ENCODE peak calls at places on chromosomes 4 and X, in ten cellular contexts. M is dorsolateral prefrontal cortex, Q is left ventricle myocardium inferior, T is SK-N-SH, Z is right lobe of liver, B is Peyer's patch, Y is heart right ventricle, S is A549, L is lung, W is thyroid gland. F is an unnamed sample.

GRCh38 chrX:16953606-16954211 is 7.3 kb downstream of the REPS2 start:
- DNase-seq in M (no peak), Q (no peak), T (no peak), Z (no peak), B (no peak), Y (no peak), S (no peak), L (no peak), W (no peak), F (no peak)

GRCh38 chr4:105457997-105458396 is 15.9 kb downstream of the PPA2 start:
- DNase-seq in M (no peak), Q (no peak), T (no peak), Z (no peak), B (no peak), Y (no peak), S (no peak), L (no peak), W (no peak), F (no peak)

GRCh38 chr4:38119663-38120374 is 159.6 kb downstream of the PTTG2 start:
- DNase-seq in M (no peak), Q (no peak), T (peak; percentile 48), Z (no peak), B (no peak), Y (peak; percentile 49), S (no peak), L (no peak), W (no peak), F (no peak)

GRCh38 chrX:105458846-105459245 is 238.4 kb upstream of the TEX13A start:
- DNase-seq in M (no peak), Q (no peak), T (no peak), Z (no peak), B (no peak), Y (no peak), S (no peak), L (no peak), W (no peak), F (no peak)

GRCh38 chr4:88448905-88449689 is 7.8 kb upstream of the HERC5 start:
- DNase-seq in M (no peak), Q (no peak), T (no peak), Z (no peak), B (no peak), Y (no peak), S (no peak), L (no peak), W (no peak), F (no peak)

GRCh38 chr4:1459664-1460511 is 53.6 kb upstream of the NKX1-1 start:
- DNase-seq in M (no peak), Q (no peak), T (peak; percentile 26), Z (peak; percentile 42), B (peak; percentile 30), Y (no peak), S (no peak), L (no peak), W (no peak), F (no peak)

GRCh38 chr4:139367421-139368090 is 65.3 kb upstream of the NDUFC1 start:
- DNase-seq in M (no peak), Q (no peak), T (no peak), Z (no peak), B (no peak), Y (no peak), S (no peak), L (no peak), W (no peak), F (no peak)

GRCh38 chrX:9884031-9884779 is 83.0 kb upstream of the CLDN34 start:
- DNase-seq in M (no peak), Q (no peak), T (no peak), Z (no peak), B (no peak), Y (no peak), S (no peak), L (no peak), W (no peak), F (no peak)

DNA sequence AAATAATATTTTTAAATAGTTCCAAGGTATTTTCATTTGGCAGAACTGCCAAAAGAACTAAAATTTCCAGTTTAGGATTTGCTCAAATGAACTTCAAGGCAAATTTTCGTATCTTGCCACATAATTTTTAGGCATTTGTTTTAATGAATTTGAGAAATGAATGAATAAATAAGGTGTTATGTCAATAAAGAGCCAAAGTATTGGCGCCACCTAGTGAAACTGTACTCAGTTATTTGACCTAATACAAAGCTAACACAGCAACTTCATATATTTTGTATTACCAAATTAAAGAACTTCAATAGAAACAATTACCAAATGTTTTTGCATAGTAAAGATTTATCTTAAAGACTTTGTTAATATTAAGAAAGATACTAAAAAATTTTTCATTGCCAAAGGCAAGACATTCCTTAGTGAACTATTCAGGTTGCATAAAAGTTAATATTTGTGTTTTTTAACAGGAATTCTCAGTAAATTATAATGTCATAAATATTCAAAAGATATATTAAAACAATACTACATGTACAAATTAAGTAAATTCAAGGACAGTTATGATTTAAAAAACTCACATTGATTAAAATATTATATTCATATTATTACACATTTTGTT is 50.3 kb downstream of the STPG2 start:
- DNase-seq in M (no peak), Q (no peak), T (no peak), Z (no peak), B (no peak), Y (no peak), S (no peak), L (no peak), W (no peak), F (no peak)
- TF ChIP-seq CTCF in M (peak; percentile 29), Q (peak; percentile 41), T (peak; percentile 71), Z (peak; percentile 50), B (no peak), Y (peak; percentile 47), S (peak; percentile 42), L (no peak), W (peak; percentile 30), F (no peak)

GRCh38 chr4:6693274-6694176 is at the start of gene S100P:
- DNase-seq in M (no peak), Q (no peak), T (no peak), Z (no peak), B (no peak), Y (no peak), S (no peak), L (no peak), W (no peak), F (no peak)

GRCh38 chr4:6695660-6696581 is 2.2 kb downstream of the S100P start:
- DNase-seq in M (no peak), Q (no peak), T (peak; percentile 11), Z (peak; percentile 89), B (peak; percentile 77), Y (no peak), S (peak; percentile 46), L (peak; percentile 60), W (no peak), F (peak; percentile 24)

GRCh38 chr4:6697096-6697495 is 3.4 kb downstream of the S100P start:
- DNase-seq in M (no peak), Q (no peak), T (no peak), Z (no peak), B (no peak), Y (no peak), S (no peak), L (no peak), W (no peak), F (no peak)

GRCh38 chr4:6694177-6694901 is 661 bp downstream of the S100P start:
- DNase-seq in M (no peak), Q (no peak), T (peak; percentile 39), Z (no peak), B (no peak), Y (no peak), S (no peak), L (no peak), W (no peak), F (no peak)

DNA sequence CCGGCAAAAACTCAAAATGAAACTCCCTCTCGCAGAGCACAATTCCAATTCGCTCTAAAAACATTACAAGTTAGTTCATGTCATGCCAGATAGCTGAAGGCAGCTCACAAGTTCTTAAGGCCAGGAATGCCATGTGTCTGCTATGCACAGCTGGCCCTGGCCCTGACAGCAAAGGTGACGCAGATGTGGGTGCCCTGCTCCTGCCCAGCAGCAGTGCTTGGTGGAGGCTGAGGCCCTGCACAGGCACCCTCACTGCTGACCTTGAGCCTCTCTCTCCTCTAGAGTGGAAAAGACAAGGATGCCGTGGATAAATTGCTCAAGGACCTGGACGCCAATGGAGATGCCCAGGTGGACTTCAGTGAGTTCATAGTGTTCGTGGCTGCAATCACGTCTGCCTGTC is 2.9 kb downstream of the S100P start:
- DNase-seq in M (no peak), Q (no peak), T (peak; percentile 15), Z (no peak), B (no peak), Y (no peak), S (no peak), L (no peak), W (no peak), F (no peak)
- H3K27ac ChIP-seq in M (no peak overlapping the region), Q (peak overlapping the region; percentile 82), T (no peak overlapping the region), Z (peak overlapping the region; percentile 69), B (peak overlapping the region; percentile 67), Y (peak overlapping the region; percentile 42), S (peak overlapping the region; percentile 84), L (peak overlapping the region; percentile 71), W (no peak overlapping the region), F (no peak overlapping the region)

GRCh38 chrX:24839331-24839730 is 145.6 kb downstream of the POLA1 start:
- DNase-seq in M (no peak), Q (no peak), T (no peak), Z (no peak), B (no peak), Y (no peak), S (no peak), L (no peak), W (peak; percentile 78), F (no peak)

GRCh38 chrX:24833695-24834094 is 140.0 kb downstream of the POLA1 start:
- DNase-seq in M (no peak), Q (no peak), T (no peak), Z (no peak), B (no peak), Y (no peak), S (no peak), L (no peak), W (no peak), F (no peak)

GRCh38 chrX:24842486-24842885 is 148.8 kb downstream of the POLA1 start:
- DNase-seq in M (no peak), Q (no peak), T (no peak), Z (no peak), B (no peak), Y (no peak), S (no peak), L (no peak), W (no peak), F (no peak)

GRCh38 chrX:24837966-24838365 is 144.2 kb downstream of the POLA1 start:
- DNase-seq in M (no peak), Q (no peak), T (no peak), Z (no peak), B (no peak), Y (no peak), S (no peak), L (no peak), W (no peak), F (no peak)

DNA sequence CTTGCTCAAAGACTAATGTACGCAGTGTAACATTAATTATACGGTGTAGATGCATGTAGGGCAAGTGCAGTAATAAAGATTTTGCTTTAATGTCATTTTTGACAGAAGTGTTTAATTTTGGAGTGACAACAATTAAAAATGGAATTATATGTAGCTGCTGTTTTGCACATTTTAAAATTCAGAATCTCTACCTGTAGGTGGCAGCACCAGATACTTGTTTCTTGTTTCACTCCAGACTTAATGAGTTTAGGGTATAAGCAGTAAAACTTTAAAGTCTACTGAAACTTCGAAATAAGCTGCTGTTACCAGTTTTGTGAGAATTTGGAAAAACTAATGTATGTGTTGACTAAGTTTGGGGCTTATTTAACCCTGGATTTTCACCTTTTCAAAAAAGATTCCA is 144.9 kb downstream of the POLA1 start:
- DNase-seq in M (no peak), Q (no peak), T (peak; percentile 7), Z (no peak), B (no peak), Y (peak; percentile 4), S (no peak), L (no peak), W (no peak), F (no peak)
- TF ChIP-seq CTCF in M (peak; percentile 74), Q (peak; percentile 56), T (peak; percentile 78), Z (peak; percentile 57), B (peak; percentile 36), Y (peak; percentile 56), S (peak; percentile 73), L (no peak), W (peak; percentile 59), F (no peak)

DNA sequence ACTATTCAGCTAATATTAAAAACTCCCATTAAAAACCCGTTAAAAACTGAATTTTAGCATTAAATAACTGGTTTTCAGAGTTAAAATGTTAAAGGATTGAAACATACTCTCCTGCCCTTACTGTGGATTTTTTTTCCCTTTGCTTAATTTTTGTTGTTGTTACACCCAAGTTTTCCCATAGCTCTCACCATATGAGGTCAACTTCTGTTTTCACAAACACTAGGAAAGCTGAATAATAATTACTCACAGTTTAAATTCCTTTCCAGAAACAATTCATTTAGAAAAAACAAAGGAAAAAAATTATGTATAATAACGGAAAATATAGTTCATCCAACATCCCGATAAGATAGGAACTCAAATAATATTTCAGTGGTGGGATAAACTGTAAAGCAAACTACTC is 129.0 kb downstream of the PPP3CA start:
- DNase-seq in M (no peak), Q (no peak), T (no peak), Z (no peak), B (no peak), Y (no peak), S (no peak), L (no peak), W (no peak), F (no peak)
- H3K27ac ChIP-seq in M (no peak overlapping the region), Q (no peak overlapping the region), T (no peak overlapping the region), Z (no peak overlapping the region), B (no peak overlapping the region), Y (no peak overlapping the region), S (no peak overlapping the region), L (no peak overlapping the region), W (no peak overlapping the region), F (no peak overlapping the region)

F was measured in body of pancreas.